ENCODE peak calls at places on chromosomes 5 and 9, in five cellular contexts. U is HFFc6, G is GM23338, L is ascending aorta, R is heart left ventricle. M is an unnamed sample.

GRCh38 chr9:131112374-131113159 is 12.8 kb upstream of the NUP214 start:
- DNase-seq in G (no peak), R (no peak), U (no peak), L (no peak), M (no peak)

GRCh38 chr5:143033535-143034260 is 263.5 kb downstream of the ARHGAP26 start:
- DNase-seq in L (no peak), U (peak), R (no peak), G (no peak), M (no peak)

GRCh38 chr5:92927291-92927778 is 653.7 kb downstream of the NR2F1-AS1 start:
- DNase-seq in R (no peak), L (no peak), G (no peak), U (no peak), M (no peak)

GRCh38 chr5:124403281-124403680 is 343.2 kb downstream of the ZNF608 start:
- DNase-seq in L (no peak), U (no peak), G (no peak), R (no peak), M (peak)

GRCh38 chr9:76730795-76731194 is 33.4 kb upstream of the PCA3 start:
- DNase-seq in U (no peak), G (no peak), L (no peak), R (no peak), M (no peak)

GRCh38 chr5:134567651-134568338 is 42.3 kb downstream of the JADE2 start:
- DNase-seq in L (peak), R (no peak), G (no peak), U (peak), M (peak)

GRCh38 chr5:124103671-124104070 is 591.7 kb downstream of the CSNK1G3 start:
- DNase-seq in L (no peak), R (no peak), U (peak), G (no peak), M (no peak)

GRCh38 chr5:148343049-148343413 is 7.7 kb downstream of the SPINK9 start:
- DNase-seq in U (no peak), L (no peak), G (peak), R (no peak), M (peak)

GRCh38 chr9:8429768-8430167 is 630.2 kb upstream of the DMAC1 start:
- DNase-seq in L (no peak), G (no peak), U (no peak), R (no peak), M (no peak)

GRCh38 chr5:176364765-176365662 is at the start of gene ARL10:
- DNase-seq in U (no peak), L (peak), R (peak), G (peak), M (no peak)

GRCh38 chr5:59187772-59188347 is 605.0 kb downstream of the RAB3C start:
- DNase-seq in U (no peak), R (no peak), L (no peak), G (peak), M (no peak)

GRCh38 chr9:93081931-93082330 is 14.1 kb upstream of the CARD19 start:
- DNase-seq in G (no peak), L (peak), R (no peak), U (peak), M (no peak)

GRCh38 chr5:64680289-64680688 is 10.0 kb upstream of the SHISAL2B start:
- DNase-seq in L (no peak), U (peak), R (no peak), G (peak), M (no peak)
- TF ChIP-seq CTCF in L (no peak), U (peak), R (no peak), G (peak), M (no peak)

GRCh38 chr5:164967354-164967753 is 1461.9 kb downstream of the MAT2B start:
- DNase-seq in L (no peak), U (no peak), R (no peak), G (no peak), M (no peak)
- TF ChIP-seq CTCF in L (no peak), U (no peak), R (no peak), G (no peak), M (no peak)

DNA sequence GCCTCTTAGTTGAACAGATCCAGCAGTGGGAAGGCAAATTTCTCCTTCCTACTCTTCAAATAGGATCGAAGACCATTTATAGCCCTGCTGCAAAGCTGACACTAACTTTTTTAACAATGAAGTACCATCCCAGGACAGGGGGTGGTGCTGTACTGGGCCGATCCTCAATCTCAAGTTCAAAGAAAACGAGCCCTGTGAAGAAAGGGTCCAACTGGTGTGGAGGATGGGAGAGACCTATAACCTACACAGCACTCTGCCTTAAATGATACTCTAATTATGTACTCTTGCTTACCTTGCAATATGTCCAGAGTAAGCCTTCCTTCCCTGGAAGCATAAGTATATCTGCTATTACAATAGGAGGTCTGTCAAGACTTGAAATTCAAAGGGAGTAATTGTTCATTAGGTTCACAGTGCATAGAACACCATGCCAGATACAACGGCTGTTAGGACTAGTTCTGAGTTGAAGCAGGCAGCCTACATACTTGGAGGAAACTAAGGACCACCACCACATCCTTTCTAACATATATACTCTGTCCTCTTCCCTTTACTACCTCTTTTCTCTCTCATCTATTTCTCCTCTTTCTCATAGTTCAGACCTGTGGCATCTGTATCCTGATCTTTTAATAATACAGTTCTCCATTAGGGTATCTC is 6.2 kb downstream of the ETF1 start:
- DNase-seq in U (no peak), L (no peak), R (no peak), G (peak), M (no peak)
- TF ChIP-seq CTCF in U (peak), L (no peak), R (no peak), G (peak), M (no peak)

DNA sequence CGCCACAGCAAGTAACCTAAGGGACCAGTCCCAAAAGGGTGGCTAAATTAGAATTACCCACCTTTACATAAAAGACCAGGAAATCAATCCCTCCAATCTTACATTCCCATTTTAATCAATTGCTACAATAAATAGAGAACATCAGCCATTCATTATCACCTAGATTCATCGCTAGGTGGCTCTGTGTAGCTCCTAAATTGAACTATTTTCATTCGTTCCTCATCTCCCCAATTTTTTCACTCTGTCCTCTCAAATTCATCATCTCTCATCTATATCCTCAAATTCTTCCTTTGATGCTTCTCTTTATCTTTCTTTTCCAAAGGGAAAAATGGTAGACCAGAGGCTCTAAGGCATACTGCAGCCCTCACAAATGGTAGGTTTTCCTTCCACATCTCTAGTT is 108.2 kb upstream of the TNC start:
- DNase-seq in U (no peak), G (peak), L (no peak), R (no peak), M (no peak)
- TF ChIP-seq CTCF in U (no peak), G (peak), L (no peak), R (no peak), M (no peak)

GRCh38 chr9:80509358-80509757 is 937.6 kb downstream of the TLE4 start:
- DNase-seq in R (no peak), L (no peak), U (no peak), G (no peak), M (no peak)
- TF ChIP-seq CTCF in R (no peak), L (no peak), U (peak), G (no peak), M (no peak)

GRCh38 chr5:115578657-115579056 is 23.6 kb downstream of the TICAM2 start:
- DNase-seq in L (no peak), G (no peak), R (no peak), U (no peak), M (no peak)

GRCh38 chr5:115579216-115579615 is 23.1 kb downstream of the TICAM2 start:
- DNase-seq in U (no peak), R (no peak), L (no peak), G (no peak), M (no peak)

GRCh38 chr5:115579747-115580173 is 22.5 kb downstream of the TICAM2 start:
- DNase-seq in U (peak), L (no peak), G (no peak), R (no peak), M (no peak)

GRCh38 chr5:115583474-115583873 is 18.8 kb downstream of the TICAM2 start:
- DNase-seq in R (no peak), L (no peak), G (peak), U (peak), M (no peak)

GRCh38 chr5:115580941-115581340 is 21.3 kb downstream of the TICAM2 start:
- DNase-seq in R (no peak), L (no peak), G (no peak), U (no peak), M (no peak)
- TF ChIP-seq CTCF in R (no peak), L (no peak), G (no peak), U (no peak), M (no peak)

GRCh38 chr5:78920604-78921003 is 64.5 kb downstream of the ARSB start:
- DNase-seq in L (no peak), U (peak), G (peak), R (peak), M (no peak)
- TF ChIP-seq CTCF in L (no peak), U (peak), G (peak), R (peak), M (no peak)

DNA sequence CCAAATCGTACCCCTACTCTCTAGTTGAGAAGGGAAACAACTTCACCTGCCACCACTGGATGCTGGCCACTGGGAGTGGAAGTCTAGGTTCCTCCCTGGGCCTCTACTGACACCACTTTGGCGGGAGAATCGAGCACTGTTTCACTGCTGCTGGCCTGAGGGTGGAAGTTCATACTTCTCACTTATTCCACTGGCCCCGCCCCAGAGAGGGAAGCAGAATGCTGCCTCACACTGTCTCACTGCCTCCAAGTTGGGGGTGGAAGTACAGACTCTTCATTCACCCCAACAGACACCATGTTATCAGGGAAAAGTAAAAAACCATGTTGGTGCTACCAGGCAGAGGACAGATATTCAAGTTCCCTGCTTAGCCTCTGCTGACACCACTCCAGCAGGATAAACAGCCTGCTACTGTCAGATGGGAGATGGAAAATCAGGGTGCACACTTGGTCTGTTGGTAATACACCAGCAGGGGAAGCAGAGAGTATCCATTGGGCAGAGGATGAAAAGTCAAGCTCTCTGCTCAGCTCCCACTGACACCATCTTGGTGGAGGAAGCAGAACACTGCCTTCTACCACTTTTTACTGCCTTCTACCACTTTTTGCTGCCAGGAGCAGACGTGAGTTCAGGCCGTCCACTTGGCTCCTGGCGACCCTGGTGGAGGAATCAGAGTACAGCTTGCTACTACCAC is 159.4 kb downstream of the SIL1 start:
- DNase-seq in U (no peak), R (no peak), G (peak), L (no peak), M (no peak)
- TF ChIP-seq CTCF in U (peak), R (no peak), G (peak), L (no peak), M (no peak)

GRCh38 chr5:163815240-163815791 is 309.9 kb downstream of the MAT2B start:
- DNase-seq in L (no peak), R (no peak), G (no peak), U (no peak), M (no peak)

GRCh38 chr5:163807781-163808180 is 302.4 kb downstream of the MAT2B start:
- DNase-seq in L (no peak), G (no peak), U (no peak), R (no peak), M (no peak)

GRCh38 chr5:163809480-163809879 is 304.1 kb downstream of the MAT2B start:
- DNase-seq in R (no peak), U (no peak), G (no peak), L (no peak), M (no peak)
- TF ChIP-seq CTCF in R (no peak), U (no peak), G (peak), L (no peak), M (no peak)